ENCODE peak calls at places on chromosome 7, in nine cellular contexts. O, F, R, N, Q, W, K, X and A are unnamed samples.

GRCh38 chr7:111098011-111098925 is 7.3 kb downstream of the LRRN3 start:
- DNase-seq in N (peak), X (peak), O (peak), F (no peak), W (peak), Q (peak), R (no peak), K (peak), A (peak)

GRCh38 chr7:82859106-82859850 is 303.4 kb downstream of the PCLO start:
- DNase-seq in Q (no peak), R (no peak), K (peak), W (peak), X (no peak), N (peak), F (no peak), O (no peak), A (no peak)

GRCh38 chr7:91569702-91570457 is 305.6 kb downstream of the FZD1 start:
- DNase-seq in O (no peak), X (no peak), Q (no peak), N (no peak), F (no peak), W (no peak), R (no peak), K (no peak), A (no peak)

GRCh38 chr7:20104696-20105095 is 112.5 kb downstream of the MACC1 start:
- DNase-seq in F (no peak), Q (no peak), K (no peak), N (no peak), O (no peak), R (no peak), X (no peak), W (no peak), A (no peak)

GRCh38 chr7:117715784-117716445 is 157.3 kb downstream of the CTTNBP2 start:
- DNase-seq in K (peak), F (peak), O (no peak), X (no peak), N (peak), Q (peak), W (peak), R (no peak), A (peak)

GRCh38 chr7:144027070-144027469 is 21.7 kb upstream of the OR2A5 start:
- DNase-seq in Q (no peak), N (peak), O (no peak), K (peak), X (no peak), R (no peak), W (no peak), F (no peak), A (peak)

GRCh38 chr7:12518920-12519681 is 51.4 kb upstream of the SCIN start:
- DNase-seq in O (no peak), X (no peak), N (peak), W (no peak), Q (peak), F (no peak), K (peak), R (no peak), A (peak)

GRCh38 chr7:127891854-127892438 is 139.3 kb downstream of the LRRC4 start:
- DNase-seq in N (no peak), Q (no peak), R (no peak), K (no peak), F (no peak), O (no peak), W (no peak), X (no peak), A (no peak)

GRCh38 chr7:132815696-132816334 is 239.5 kb upstream of the PLXNA4 start:
- DNase-seq in W (no peak), N (no peak), Q (no peak), K (peak), F (no peak), R (no peak), X (no peak), O (no peak), A (peak)

GRCh38 chr7:13879994-13880686 is 109.3 kb downstream of the ETV1 start:
- DNase-seq in W (peak), F (no peak), R (no peak), O (no peak), Q (no peak), X (no peak), N (peak), K (no peak), A (peak)

GRCh38 chr7:155398944-155399343 is 59.0 kb upstream of the EN2 start:
- DNase-seq in F (no peak), K (no peak), O (no peak), W (no peak), R (peak), N (no peak), X (no peak), Q (no peak), A (no peak)

GRCh38 chr7:30142710-30143109 is 7.9 kb downstream of the MTURN start:
- DNase-seq in F (no peak), K (peak), R (no peak), Q (no peak), O (no peak), N (peak), X (no peak), W (peak), A (peak)

GRCh38 chr7:68247566-68247965 is 1250.9 kb downstream of the TYW1 start:
- DNase-seq in N (no peak), W (no peak), X (no peak), R (no peak), F (no peak), K (no peak), Q (no peak), O (no peak), A (no peak)

GRCh38 chr7:18495412-18496335 is at the start of gene HDAC9:
- DNase-seq in R (no peak), K (peak), O (peak), W (peak), Q (peak), F (peak), X (no peak), N (peak), A (peak)

GRCh38 chr7:22541789-22542188 is 41.8 kb upstream of the STEAP1B start:
- DNase-seq in O (no peak), W (no peak), X (no peak), N (no peak), F (no peak), Q (no peak), K (no peak), R (no peak), A (no peak)

GRCh38 chr7:126483972-126484371 is 768.8 kb downstream of the GRM8 start:
- DNase-seq in X (no peak), Q (no peak), O (no peak), N (no peak), F (no peak), K (no peak), W (no peak), R (no peak), A (no peak)

GRCh38 chr7:148712610-148713330 is 14.1 kb downstream of the CUL1 start:
- DNase-seq in X (no peak), W (no peak), F (no peak), R (no peak), K (no peak), N (no peak), O (no peak), Q (no peak), A (no peak)

GRCh38 chr7:100013328-100013676 is 2.1 kb upstream of the ZKSCAN1 start:
- DNase-seq in R (no peak), K (no peak), O (no peak), N (no peak), W (no peak), Q (no peak), F (no peak), X (no peak), A (no peak)

GRCh38 chr7:151782598-151783448 is 94.1 kb downstream of the PRKAG2 start:
- DNase-seq in K (peak), X (peak), R (peak), F (peak), N (peak), W (peak), O (peak), Q (peak), A (peak)

GRCh38 chr7:28128608-28129007 is 52.0 kb downstream of the JAZF1 start:
- DNase-seq in N (no peak), W (peak), Q (no peak), O (no peak), F (no peak), X (no peak), R (no peak), K (peak), A (peak)

GRCh38 chr7:22855049-22855392 is 32.4 kb upstream of the TOMM7 start:
- DNase-seq in O (no peak), W (no peak), K (no peak), N (no peak), Q (no peak), F (peak), X (no peak), R (no peak), A (no peak)

DNA sequence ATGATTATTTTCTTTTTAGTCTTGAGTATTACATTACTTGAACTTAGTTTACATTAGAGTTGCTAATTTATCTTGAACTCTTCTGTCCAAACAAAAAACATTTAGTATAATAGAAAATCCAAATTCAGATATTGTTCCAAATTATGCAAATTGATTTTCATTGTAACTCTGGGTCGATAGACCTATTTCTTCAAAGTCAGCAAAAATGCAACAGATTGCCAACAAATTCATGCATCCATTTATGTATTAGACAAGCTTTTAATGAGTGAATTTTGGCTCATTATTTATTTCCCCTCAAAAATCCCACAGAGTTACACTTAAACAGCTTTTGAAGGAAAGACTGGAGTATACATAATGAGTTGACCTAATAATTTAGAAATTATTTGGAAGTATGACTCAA is 240.8 kb downstream of the RELN start:
- DNase-seq in K (no peak), X (no peak), N (no peak), O (no peak), R (no peak), F (no peak), W (no peak), Q (no peak), A (no peak)
- TF ChIP-seq CTCF in K (no peak), X (no peak), N (no peak), O (no peak), R (no peak), F (no peak), W (no peak), Q (no peak), A (no peak)

GRCh38 chr7:45863715-45864114 is 9.2 kb downstream of the CCDC201 start:
- DNase-seq in O (no peak), Q (no peak), F (no peak), X (no peak), N (no peak), K (peak), R (no peak), W (no peak), A (no peak)
- TF ChIP-seq CTCF in O (no peak), Q (no peak), F (peak), X (no peak), N (peak), K (peak), R (no peak), W (peak), A (no peak)

DNA sequence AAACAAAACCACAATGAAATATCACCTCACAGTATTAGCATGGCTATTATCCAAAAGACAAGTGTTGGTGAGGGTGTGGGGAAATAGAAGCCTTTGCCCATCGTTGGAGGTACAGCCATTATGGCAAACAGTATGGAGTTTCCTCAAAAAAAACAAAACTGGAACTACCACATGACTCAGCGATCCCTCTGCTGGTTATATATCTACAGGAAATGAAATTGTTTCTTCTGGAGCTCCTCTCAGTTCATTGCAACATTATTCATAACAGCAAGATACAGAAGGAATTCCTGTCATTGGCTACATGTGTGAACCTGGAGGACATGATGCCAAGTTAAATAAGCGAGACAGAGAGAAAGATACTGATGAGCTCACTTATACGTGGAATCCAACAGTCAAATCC is 2.4 kb upstream of the UBE3C start:
- DNase-seq in O (no peak), N (peak), K (peak), R (no peak), W (peak), Q (no peak), F (no peak), X (no peak), A (peak)
- TF ChIP-seq CTCF in O (no peak), N (peak), K (peak), R (no peak), W (peak), Q (peak), F (no peak), X (no peak), A (no peak)

GRCh38 chr7:75756340-75757297 is 15.4 kb downstream of the CCL26 start:
- DNase-seq in Q (no peak), F (peak), K (peak), X (no peak), W (peak), N (no peak), R (no peak), O (peak), A (peak)
- TF ChIP-seq CTCF in Q (no peak), F (peak), K (peak), X (no peak), W (peak), N (peak), R (peak), O (no peak), A (peak)

GRCh38 chr7:2643386-2644229 is 11.8 kb downstream of the TTYH3 start:
- DNase-seq in X (no peak), Q (no peak), N (no peak), K (no peak), F (no peak), O (no peak), R (peak), W (no peak), A (no peak)
- TF ChIP-seq CTCF in X (no peak), Q (no peak), N (peak), K (peak), F (peak), O (no peak), R (no peak), W (peak), A (no peak)